ENCODE peak calls at places on chromosome 1, in eight cellular contexts. E is astrocyte of the spinal cord, A is fibroblast of the aortic adventitia, N is RWPE1, F is brain microvascular endothelial cell, S is bronchial epithelial cell, I is MCF 10A, T is tibial artery. K is an unnamed sample.

GRCh38 chr1:31376374-31377134 is 3.7 kb upstream of the FABP3 start:
- DNase-seq in E (peak), A (peak), N (peak), F (peak), S (peak), I (peak), T (no peak), K (peak)

GRCh38 chr1:226972931-226973330 is 32.8 kb downstream of the COQ8A start:
- DNase-seq in E (no peak), A (no peak), N (no peak), F (no peak), S (no peak), I (no peak), T (peak), K (no peak)

GRCh38 chr1:231423648-231424047 is 1.6 kb upstream of the EGLN1 start:
- DNase-seq in E (no peak), A (no peak), N (peak), F (no peak), S (peak), I (peak), T (no peak), K (no peak)

GRCh38 chr1:944341-945325 is 14.4 kb downstream of the NOC2L start:
- DNase-seq in E (peak), A (peak), N (no peak), F (no peak), S (no peak), I (no peak), T (no peak), K (no peak)

GRCh38 chr1:116725798-116726197 is 28.4 kb upstream of the CD2 start:
- DNase-seq in E (peak), A (peak), N (no peak), F (no peak), S (no peak), I (no peak), T (no peak), K (no peak)

GRCh38 chr1:108646661-108647269 is 14.1 kb downstream of the HENMT1 start:
- DNase-seq in E (peak), A (peak), N (no peak), F (peak), S (peak), I (peak), T (peak), K (no peak)

GRCh38 chr1:11350265-11350664 is 77.3 kb downstream of the UBIAD1 start:
- DNase-seq in E (no peak), A (no peak), N (no peak), F (no peak), S (no peak), I (no peak), T (no peak), K (no peak)

GRCh38 chr1:153394391-153394790 is 3.5 kb upstream of the S100A8 start:
- DNase-seq in E (no peak), A (no peak), N (no peak), F (no peak), S (no peak), I (no peak), T (peak), K (no peak)

GRCh38 chr1:55140546-55140983 is 74.6 kb downstream of the USP24 start:
- DNase-seq in E (peak), A (peak), N (peak), F (peak), S (peak), I (peak), T (peak), K (peak)

GRCh38 chr1:200909757-200910239 is 15.1 kb downstream of the INAVA start:
- DNase-seq in E (no peak), A (no peak), N (no peak), F (no peak), S (no peak), I (no peak), T (no peak), K (no peak)

GRCh38 chr1:59971464-59971911 is 44.9 kb upstream of the CYP2J2 start:
- DNase-seq in E (peak), A (peak), N (peak), F (peak), S (peak), I (peak), T (peak), K (peak)

GRCh38 chr1:210400043-210400840 is 71.5 kb downstream of the HHAT start:
- DNase-seq in E (peak), A (peak), N (peak), F (peak), S (peak), I (peak), T (no peak), K (peak)

GRCh38 chr1:151711044-151711800 is 5.4 kb downstream of the CELF3 start:
- DNase-seq in E (no peak), A (no peak), N (no peak), F (no peak), S (no peak), I (no peak), T (no peak), K (no peak)

GRCh38 chr1:180117764-180118116 is 36.9 kb upstream of the QSOX1 start:
- DNase-seq in E (peak), A (peak), N (peak), F (peak), S (peak), I (peak), T (no peak), K (no peak)

GRCh38 chr1:109764561-109765482 is 1.1 kb upstream of the EPS8L3 start:
- DNase-seq in E (no peak), A (no peak), N (no peak), F (no peak), S (no peak), I (no peak), T (peak), K (no peak)

GRCh38 chr1:55129194-55129728 is 85.9 kb downstream of the USP24 start:
- DNase-seq in E (peak), A (peak), N (no peak), F (peak), S (no peak), I (peak), T (peak), K (no peak)

GRCh38 chr1:109391161-109391556 is 6.6 kb downstream of the SORT1 start:
- DNase-seq in E (peak), A (peak), N (no peak), F (no peak), S (peak), I (peak), T (no peak), K (no peak)

GRCh38 chr1:93615201-93616150 is 66.2 kb downstream of the BCAR3 start:
- DNase-seq in E (peak), A (peak), N (peak), F (peak), S (peak), I (peak), T (no peak), K (no peak)

DNA sequence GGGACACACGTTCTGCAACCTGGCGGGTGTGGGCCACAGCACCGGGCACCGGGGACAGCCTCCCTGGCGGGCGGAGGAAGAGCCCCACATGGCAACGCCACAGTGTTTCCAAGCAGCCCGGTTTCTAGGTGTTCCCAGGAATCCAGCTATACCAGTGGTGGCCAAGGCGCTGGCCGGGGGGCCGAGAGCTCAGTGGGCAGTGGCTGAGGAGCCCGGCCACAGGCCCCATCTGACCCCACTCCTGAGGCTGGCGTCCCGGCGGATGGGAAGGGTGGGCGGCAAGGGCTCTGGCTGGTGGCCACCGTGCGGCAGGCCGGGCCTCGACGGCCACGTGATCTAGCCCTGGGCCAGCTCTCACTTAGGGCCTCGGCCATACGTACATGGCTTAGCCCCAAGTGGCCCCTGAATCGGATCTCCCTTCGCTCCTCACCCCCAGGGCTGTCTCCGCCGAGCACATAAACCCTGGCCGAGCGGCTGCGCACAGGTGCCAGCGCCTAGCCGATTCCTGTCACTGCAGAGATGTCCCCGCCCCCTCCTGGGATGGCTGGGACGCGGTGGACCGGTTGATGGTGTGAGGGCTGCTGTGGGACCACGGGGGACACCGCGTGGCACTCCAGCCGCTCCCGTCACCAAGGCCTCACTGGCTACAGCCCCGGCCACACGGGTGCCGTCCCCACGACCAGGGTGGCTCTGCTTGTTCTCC is 68.6 kb downstream of the MORN1 start:
- DNase-seq in E (no peak), A (no peak), N (no peak), F (no peak), S (no peak), I (no peak), T (peak), K (no peak)
- TF ChIP-seq CTCF in E (no peak), A (no peak), N (no peak), F (no peak), S (no peak), I (no peak), T (no peak), K (no peak)

GRCh38 chr1:193216920-193217319 is 30.5 kb upstream of the B3GALT2 start:
- DNase-seq in E (no peak), A (no peak), N (no peak), F (no peak), S (no peak), I (no peak), T (peak), K (no peak)
- TF ChIP-seq CTCF in E (no peak), A (no peak), N (no peak), F (no peak), S (no peak), I (no peak), T (no peak), K (no peak)

GRCh38 chr1:155278689-155279160 is 1.5 kb downstream of the HCN3 start:
- DNase-seq in E (no peak), A (no peak), N (no peak), F (no peak), S (no peak), I (no peak), T (no peak), K (no peak)
- TF ChIP-seq CTCF in E (no peak), A (no peak), N (no peak), F (no peak), S (no peak), I (no peak), T (no peak), K (peak)

DNA sequence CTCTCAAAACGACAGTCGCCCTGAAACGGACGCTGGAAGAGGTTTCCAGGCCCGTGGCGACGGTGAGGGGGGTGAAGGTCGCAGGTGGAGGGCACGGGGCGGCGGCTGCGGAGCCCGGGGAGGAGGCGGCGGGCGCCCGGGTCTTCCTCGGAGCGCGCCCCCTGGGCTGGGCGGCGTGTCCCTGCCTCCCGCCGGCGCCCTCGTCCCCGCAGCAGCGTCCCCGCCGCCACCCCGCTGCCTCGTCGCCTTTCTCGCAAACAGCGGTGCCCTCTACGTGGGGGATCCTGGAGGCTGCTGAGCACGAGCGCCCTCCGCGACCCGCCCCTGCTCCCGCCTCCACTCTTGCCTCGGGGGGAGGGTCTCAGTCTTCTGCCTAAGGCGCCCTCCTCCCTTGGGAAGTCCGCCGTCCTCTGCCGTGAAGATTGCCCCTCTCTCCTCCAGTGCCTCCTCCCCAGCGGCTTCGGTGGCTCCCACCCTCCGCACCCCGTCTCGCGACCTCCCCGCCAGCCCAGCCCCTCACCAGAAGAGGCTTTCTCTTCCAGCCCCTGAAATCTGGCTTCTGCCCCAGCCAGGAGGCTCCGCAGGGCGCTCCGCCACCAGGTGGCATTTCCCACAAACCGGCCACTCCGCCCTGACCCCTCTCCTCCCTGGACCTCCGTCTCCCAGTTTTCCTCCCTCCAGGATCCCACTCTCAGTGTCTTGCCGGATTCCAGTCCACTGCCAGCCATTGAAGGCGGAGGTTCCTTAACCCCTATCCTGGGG is 227.4 kb downstream of the SDCCAG8 start:
- DNase-seq in E (no peak), A (no peak), N (no peak), F (no peak), S (no peak), I (no peak), T (no peak), K (peak)
- TF ChIP-seq CTCF in E (peak), A (no peak), N (no peak), F (peak), S (peak), I (no peak), T (no peak), K (peak)

K was measured in neural crest cell.